ENCODE peak calls at places on chromosomes 16 and 17, in five cellular contexts. U is tibial nerve, K is SK-N-SH, M is ovary, Y is sigmoid colon. V is an unnamed sample.
A peak's percentile ranks its signal among the peaks of the same experiment; 100 is the strongest.

GRCh38 chr16:71902656-71903365 is 7.5 kb downstream of the IST1 start:
- DNase-seq in K (no peak), U (no peak), Y (no peak), M (no peak), V (no peak)

GRCh38 chr17:28466521-28467048 is 6.9 kb upstream of the SLC13A2 start:
- DNase-seq in K (peak; percentile 35), Y (no peak), U (no peak), M (no peak), V (no peak)

GRCh38 chr16:6267682-6268081 is 1065.0 kb upstream of the RBFOX1 start:
- DNase-seq in M (no peak), Y (no peak), U (no peak), K (no peak), V (no peak)

GRCh38 chr17:27965224-27965623 is 72.1 kb upstream of the LYRM9 start:
- DNase-seq in U (no peak), K (no peak), M (no peak), Y (no peak), V (no peak)

GRCh38 chr17:42107597-42108576 is 4.6 kb downstream of the DHX58 start:
- DNase-seq in Y (peak; percentile 84), K (peak; percentile 100), U (peak; percentile 53), M (no peak), V (peak; percentile 86)

GRCh38 chr17:73706858-73707257 is 62.6 kb upstream of the SDK2 start:
- DNase-seq in Y (peak; percentile 13), K (no peak), U (no peak), M (no peak), V (no peak)

GRCh38 chr17:65078441-65079160 is 22.1 kb upstream of the GNA13 start:
- DNase-seq in Y (peak; percentile 74), U (no peak), M (no peak), K (no peak), V (peak; percentile 25)

GRCh38 chr17:28369684-28370034 is 448 bp downstream of the VTN start:
- DNase-seq in Y (no peak), U (no peak), M (no peak), K (no peak), V (no peak)

GRCh38 chr17:2808367-2809335 is 12.4 kb downstream of the RAP1GAP2 start:
- DNase-seq in U (no peak), Y (no peak), M (no peak), K (no peak), V (no peak)

GRCh38 chr17:29613371-29613837 is 9.3 kb downstream of the CORO6 start:
- DNase-seq in U (peak; percentile 96), Y (peak; percentile 98), M (peak; percentile 98), K (peak; percentile 35), V (peak; percentile 93)

GRCh38 chr17:61574542-61575351 is 16.3 kb downstream of the NACA2 start:
- DNase-seq in M (no peak), Y (no peak), U (no peak), K (peak; percentile 76), V (no peak)

GRCh38 chr16:48608871-48609452 is 1.0 kb downstream of the N4BP1 start:
- DNase-seq in K (peak; percentile 66), M (no peak), Y (no peak), U (no peak), V (peak; percentile 21)

GRCh38 chr17:49984283-49984682 is 10.7 kb downstream of the DLX3 start:
- DNase-seq in U (no peak), M (no peak), K (peak; percentile 22), Y (no peak), V (no peak)

GRCh38 chr17:75182569-75183436 is at the start of gene SUMO2:
- DNase-seq in M (peak; percentile 98), K (peak; percentile 100), Y (peak; percentile 97), U (peak; percentile 91), V (peak; percentile 97)

GRCh38 chr17:28507567-28508195 is 1.5 kb downstream of the FOXN1 start:
- DNase-seq in K (no peak), M (no peak), Y (no peak), U (no peak), V (no peak)

GRCh38 chr16:12323007-12323699 is 346.6 kb downstream of the SNX29 start:
- DNase-seq in K (no peak), M (no peak), U (no peak), Y (no peak), V (no peak)

GRCh38 chr17:55089955-55090573 is 121.5 kb downstream of the STXBP4 start:
- DNase-seq in U (no peak), M (no peak), K (no peak), Y (no peak), V (no peak)

GRCh38 chr17:48908853-48909394 is 717 bp downstream of the UBE2Z start:
- DNase-seq in Y (peak; percentile 83), K (peak; percentile 95), M (peak; percentile 87), U (peak; percentile 49), V (peak; percentile 75)

GRCh38 chr17:48912476-48912875 is 4.3 kb downstream of the UBE2Z start:
- DNase-seq in U (no peak), Y (no peak), M (no peak), K (no peak), V (no peak)

GRCh38 chr17:48909796-48910195 is 1.6 kb downstream of the UBE2Z start:
- DNase-seq in U (no peak), Y (no peak), K (no peak), M (no peak), V (no peak)

GRCh38 chr17:48908047-48908843 is at the start of gene UBE2Z:
- DNase-seq in U (peak; percentile 84), Y (peak; percentile 96), K (peak; percentile 100), M (peak; percentile 95), V (peak; percentile 94)

GRCh38 chr17:48910370-48910769 is 2.2 kb downstream of the UBE2Z start:
- DNase-seq in Y (no peak), K (no peak), M (no peak), U (no peak), V (no peak)
- H3K4me3 ChIP-seq in Y (no peak overlapping the region), K (peak overlapping the region; percentile 87), M (no peak overlapping the region), U (peak overlapping the region; percentile 88), V (peak overlapping the region; percentile 88)

GRCh38 chr16:85349413-85350145 is 237.3 kb upstream of the CIBAR2 start:
- DNase-seq in Y (no peak), U (no peak), K (peak; percentile 85), M (no peak), V (no peak)

GRCh38 chr16:85347213-85347591 is 234.9 kb upstream of the CIBAR2 start:
- DNase-seq in Y (no peak), U (no peak), M (no peak), K (peak; percentile 63), V (peak; percentile 54)

GRCh38 chr16:85346404-85347212 is 234.3 kb upstream of the CIBAR2 start:
- DNase-seq in U (no peak), K (no peak), Y (no peak), M (no peak), V (no peak)

GRCh38 chr16:85348921-85349334 is 236.7 kb upstream of the CIBAR2 start:
- DNase-seq in U (no peak), Y (no peak), M (no peak), K (peak; percentile 86), V (no peak)

DNA sequence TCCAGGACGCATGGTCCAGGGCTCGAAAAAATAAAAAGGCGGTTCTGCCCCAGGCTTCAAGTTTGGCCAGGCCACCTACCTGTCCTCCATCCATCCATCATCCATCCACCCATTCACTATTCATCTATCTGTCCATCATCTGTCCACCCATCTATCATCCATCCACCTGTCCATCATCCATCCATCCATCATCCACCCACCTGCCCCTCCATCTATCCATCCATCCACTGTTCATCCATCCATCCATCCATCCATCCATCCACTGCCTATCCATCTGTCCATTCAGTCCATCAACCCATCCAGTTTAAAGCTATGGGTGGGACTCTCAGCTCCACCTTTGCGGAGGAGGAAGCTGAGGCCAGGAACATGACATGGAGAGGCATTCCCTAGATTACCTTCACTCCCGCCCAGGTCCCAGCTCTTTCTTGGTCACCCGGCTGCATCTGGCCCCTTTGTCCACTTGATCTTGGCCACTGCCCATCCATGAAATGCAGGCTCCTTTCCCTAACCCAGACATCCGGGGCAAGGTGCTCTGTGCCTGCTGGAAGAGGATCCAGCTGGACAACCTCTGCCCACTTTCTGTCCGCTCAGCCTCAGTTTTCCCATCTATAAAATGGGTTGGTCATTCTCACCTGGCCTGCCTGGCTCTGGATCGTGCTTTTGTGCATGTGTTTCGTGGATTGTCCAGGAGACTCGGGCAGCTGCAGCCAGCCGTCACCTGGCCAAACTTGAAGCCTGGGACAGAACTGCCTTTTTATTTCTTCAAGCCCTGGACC is 236.0 kb upstream of the CIBAR2 start:
- DNase-seq in K (no peak), U (no peak), M (no peak), Y (no peak), V (no peak)
- TF ChIP-seq EP300 in K (no peak), U (no peak), M (no peak), Y (no peak), V (no peak)

DNA sequence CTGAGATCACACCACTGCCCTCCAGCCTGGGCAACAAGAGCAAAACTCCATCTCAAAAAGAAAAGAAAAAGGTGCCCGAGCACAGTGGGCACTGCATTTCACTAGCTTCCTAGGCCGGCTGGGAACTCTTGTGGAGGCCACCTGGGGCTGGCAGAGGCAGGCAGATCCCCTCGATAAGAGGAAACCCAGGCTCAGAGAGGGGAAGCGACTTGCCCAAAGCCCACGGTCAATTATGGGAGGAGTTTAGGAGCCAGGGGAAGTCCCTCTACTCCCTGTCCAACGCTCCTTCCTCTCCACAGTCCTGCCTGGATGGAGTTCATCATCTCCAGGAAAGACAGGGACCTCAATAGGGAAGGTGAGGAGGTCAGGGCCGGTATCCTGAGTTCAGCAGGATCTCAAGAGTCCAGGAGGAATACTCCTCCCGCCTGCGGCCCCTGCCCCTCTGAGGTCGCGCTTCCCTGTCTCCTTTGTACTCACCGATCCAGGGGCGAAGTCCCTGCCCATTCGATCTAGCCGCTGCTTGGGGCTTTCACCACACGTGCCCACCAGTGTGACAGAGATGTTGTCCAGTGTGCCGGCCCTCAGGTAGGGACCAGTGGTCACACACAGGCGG is 841 bp downstream of the ALOXE3 start:
- DNase-seq in U (no peak), Y (no peak), M (no peak), K (no peak), V (no peak)
- H3K27ac ChIP-seq in U (no peak overlapping the region), Y (peak overlapping the region; percentile 87), M (no peak overlapping the region), K (peak overlapping the region; percentile 63), V (peak overlapping the region; percentile 74)

DNA sequence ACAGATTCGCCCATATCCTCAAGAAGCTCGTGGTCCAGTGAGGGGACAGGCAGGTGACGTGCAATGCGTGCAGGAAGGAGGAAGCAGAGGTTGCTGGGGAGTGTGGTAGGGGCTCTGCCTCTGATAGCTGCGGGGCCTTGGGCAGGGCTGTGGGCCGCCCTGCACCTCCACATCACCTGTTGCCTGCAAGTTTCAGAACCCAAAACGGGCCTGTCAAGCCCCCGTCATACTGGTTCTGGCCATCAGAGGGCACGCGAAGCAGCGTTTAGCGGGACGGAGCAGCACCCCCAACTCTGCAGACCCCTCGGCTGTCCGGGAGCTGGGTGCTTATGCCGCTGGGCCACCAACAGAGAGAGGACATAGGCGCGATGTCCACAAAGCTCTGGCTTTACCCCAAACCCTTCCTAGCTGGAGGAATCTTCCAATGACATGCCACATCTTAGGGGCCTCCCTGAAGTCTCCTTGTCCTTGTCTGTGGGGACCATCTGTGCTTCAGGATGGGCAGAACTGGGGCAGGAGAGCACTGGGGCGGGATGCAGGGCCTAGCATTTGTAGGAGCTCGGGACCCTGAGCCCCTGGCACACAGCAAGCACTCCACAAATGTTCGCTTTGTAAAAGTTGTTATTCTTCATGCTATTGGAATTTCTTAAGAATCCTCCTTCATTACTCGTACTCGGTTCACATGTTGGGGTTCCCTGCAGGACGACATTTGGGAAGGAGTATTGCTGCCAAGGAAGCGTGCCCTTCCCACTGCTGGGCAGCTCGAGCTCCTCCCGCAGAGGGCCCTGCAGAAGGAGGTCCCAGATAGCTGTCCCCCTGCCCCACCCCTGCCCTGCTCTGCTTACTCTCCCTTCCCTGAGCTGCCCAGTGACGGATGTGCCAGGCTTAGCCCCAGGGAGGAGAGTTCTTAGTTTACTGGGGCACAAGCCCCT is 64.3 kb downstream of the CNGB1 start:
- DNase-seq in Y (no peak), U (peak; percentile 10), K (no peak), M (no peak), V (no peak)
- H3K4me3 ChIP-seq in Y (no peak overlapping the region), U (no peak overlapping the region), K (no peak overlapping the region), M (no peak overlapping the region), V (no peak overlapping the region)

GRCh38 chr17:40092581-40092980 is 7.8 kb downstream of the NR1D1 start:
- DNase-seq in K (no peak), Y (no peak), U (peak; percentile 42), M (peak; percentile 55), V (no peak)
- TF ChIP-seq EP300 in K (no peak), Y (no peak), U (no peak), M (no peak), V (no peak)